ENCODE peak calls at places on chromosome 2, in eight cellular contexts. One of them, this sample, is unnamed.

GRCh38 chr2:62933398-62933917 is 117.2 kb upstream of the OTX1 start:
- DNase-seq in dorsolateral prefrontal cortex: no peak
- DNase-seq in ELF-1: no peak
- DNase-seq in hepatocyte: no peak
- DNase-seq in stimulated activated CD4-positive, alpha-beta T cell treated with anti-CD3 and anti-CD28 coated beads, Interleukin-4, amount 100 ng/mL, for 48 hours: no peak
- DNase-seq in psoas muscle: no peak
- DNase-seq in astrocyte of the spinal cord: no peak
- DNase-seq in RWPE1: no peak
- DNase-seq in this sample: no peak

GRCh38 chr2:71458413-71459083 is 5.2 kb downstream of the DYSF start:
- DNase-seq in psoas muscle: no peak
- DNase-seq in RWPE1: no peak
- DNase-seq in stimulated activated CD4-positive, alpha-beta T cell treated with anti-CD3 and anti-CD28 coated beads, Interleukin-4, amount 100 ng/mL, for 48 hours: no peak
- DNase-seq in ELF-1: peak
- DNase-seq in dorsolateral prefrontal cortex: no peak
- DNase-seq in hepatocyte: no peak
- DNase-seq in astrocyte of the spinal cord: peak
- DNase-seq in this sample: no peak

GRCh38 chr2:175834472-175834871 is 167.6 kb downstream of the LNPK start:
- DNase-seq in psoas muscle: no peak
- DNase-seq in hepatocyte: no peak
- DNase-seq in ELF-1: peak
- DNase-seq in astrocyte of the spinal cord: peak
- DNase-seq in dorsolateral prefrontal cortex: no peak
- DNase-seq in stimulated activated CD4-positive, alpha-beta T cell treated with anti-CD3 and anti-CD28 coated beads, Interleukin-4, amount 100 ng/mL, for 48 hours: no peak
- DNase-seq in RWPE1: no peak
- DNase-seq in this sample: no peak

GRCh38 chr2:98936133-98936916 is at the start of gene CRACDL:
- DNase-seq in ELF-1: peak
- DNase-seq in dorsolateral prefrontal cortex: no peak
- DNase-seq in RWPE1: peak
- DNase-seq in stimulated activated CD4-positive, alpha-beta T cell treated with anti-CD3 and anti-CD28 coated beads, Interleukin-4, amount 100 ng/mL, for 48 hours: no peak
- DNase-seq in hepatocyte: peak
- DNase-seq in astrocyte of the spinal cord: no peak
- DNase-seq in psoas muscle: no peak
- DNase-seq in this sample: no peak

GRCh38 chr2:147623328-147623727 is 221.5 kb upstream of the ACVR2A start:
- DNase-seq in ELF-1: no peak
- DNase-seq in astrocyte of the spinal cord: no peak
- DNase-seq in stimulated activated CD4-positive, alpha-beta T cell treated with anti-CD3 and anti-CD28 coated beads, Interleukin-4, amount 100 ng/mL, for 48 hours: no peak
- DNase-seq in dorsolateral prefrontal cortex: no peak
- DNase-seq in hepatocyte: no peak
- DNase-seq in RWPE1: no peak
- DNase-seq in psoas muscle: no peak
- DNase-seq in this sample: no peak

GRCh38 chr2:217393585-217394032 is 533.7 kb upstream of the TNP1 start:
- DNase-seq in psoas muscle: peak
- DNase-seq in ELF-1: no peak
- DNase-seq in stimulated activated CD4-positive, alpha-beta T cell treated with anti-CD3 and anti-CD28 coated beads, Interleukin-4, amount 100 ng/mL, for 48 hours: no peak
- DNase-seq in dorsolateral prefrontal cortex: no peak
- DNase-seq in RWPE1: peak
- DNase-seq in astrocyte of the spinal cord: peak
- DNase-seq in hepatocyte: peak
- DNase-seq in this sample: no peak

GRCh38 chr2:211982162-211982561 is 556.4 kb downstream of the ERBB4 start:
- DNase-seq in hepatocyte: no peak
- DNase-seq in ELF-1: no peak
- DNase-seq in dorsolateral prefrontal cortex: no peak
- DNase-seq in psoas muscle: no peak
- DNase-seq in RWPE1: no peak
- DNase-seq in stimulated activated CD4-positive, alpha-beta T cell treated with anti-CD3 and anti-CD28 coated beads, Interleukin-4, amount 100 ng/mL, for 48 hours: no peak
- DNase-seq in astrocyte of the spinal cord: peak
- DNase-seq in this sample: no peak

GRCh38 chr2:150626934-150627336 is 139.5 kb upstream of the RND3 start:
- DNase-seq in stimulated activated CD4-positive, alpha-beta T cell treated with anti-CD3 and anti-CD28 coated beads, Interleukin-4, amount 100 ng/mL, for 48 hours: no peak
- DNase-seq in hepatocyte: no peak
- DNase-seq in astrocyte of the spinal cord: no peak
- DNase-seq in dorsolateral prefrontal cortex: no peak
- DNase-seq in ELF-1: no peak
- DNase-seq in psoas muscle: no peak
- DNase-seq in RWPE1: no peak
- DNase-seq in this sample: no peak

GRCh38 chr2:75751360-75751759 is 40.6 kb upstream of the GCFC2 start:
- DNase-seq in RWPE1: no peak
- DNase-seq in stimulated activated CD4-positive, alpha-beta T cell treated with anti-CD3 and anti-CD28 coated beads, Interleukin-4, amount 100 ng/mL, for 48 hours: no peak
- DNase-seq in psoas muscle: no peak
- DNase-seq in ELF-1: no peak
- DNase-seq in dorsolateral prefrontal cortex: no peak
- DNase-seq in hepatocyte: no peak
- DNase-seq in astrocyte of the spinal cord: no peak
- DNase-seq in this sample: no peak

GRCh38 chr2:178747767-178748166 is 59.5 kb downstream of the TTN start:
- DNase-seq in RWPE1: no peak
- DNase-seq in ELF-1: no peak
- DNase-seq in astrocyte of the spinal cord: peak
- DNase-seq in hepatocyte: no peak
- DNase-seq in dorsolateral prefrontal cortex: no peak
- DNase-seq in stimulated activated CD4-positive, alpha-beta T cell treated with anti-CD3 and anti-CD28 coated beads, Interleukin-4, amount 100 ng/mL, for 48 hours: no peak
- DNase-seq in psoas muscle: no peak
- DNase-seq in this sample: no peak

GRCh38 chr2:231676243-231676642 is 32.1 kb upstream of the PTMA start:
- DNase-seq in psoas muscle: no peak
- DNase-seq in stimulated activated CD4-positive, alpha-beta T cell treated with anti-CD3 and anti-CD28 coated beads, Interleukin-4, amount 100 ng/mL, for 48 hours: no peak
- DNase-seq in ELF-1: no peak
- DNase-seq in dorsolateral prefrontal cortex: no peak
- DNase-seq in RWPE1: no peak
- DNase-seq in hepatocyte: no peak
- DNase-seq in astrocyte of the spinal cord: no peak
- DNase-seq in this sample: no peak

GRCh38 chr2:126835811-126836210 is 62.9 kb upstream of the TEX51 start:
- DNase-seq in stimulated activated CD4-positive, alpha-beta T cell treated with anti-CD3 and anti-CD28 coated beads, Interleukin-4, amount 100 ng/mL, for 48 hours: no peak
- DNase-seq in dorsolateral prefrontal cortex: no peak
- DNase-seq in psoas muscle: no peak
- DNase-seq in RWPE1: no peak
- DNase-seq in hepatocyte: no peak
- DNase-seq in ELF-1: no peak
- DNase-seq in astrocyte of the spinal cord: no peak
- DNase-seq in this sample: no peak

GRCh38 chr2:212448698-212449097 is 89.9 kb downstream of the ERBB4 start:
- DNase-seq in dorsolateral prefrontal cortex: no peak
- DNase-seq in ELF-1: no peak
- DNase-seq in RWPE1: no peak
- DNase-seq in astrocyte of the spinal cord: peak
- DNase-seq in psoas muscle: no peak
- DNase-seq in stimulated activated CD4-positive, alpha-beta T cell treated with anti-CD3 and anti-CD28 coated beads, Interleukin-4, amount 100 ng/mL, for 48 hours: no peak
- DNase-seq in hepatocyte: no peak
- DNase-seq in this sample: no peak

GRCh38 chr2:188676012-188676405 is 298.2 kb upstream of the COL3A1 start:
- DNase-seq in stimulated activated CD4-positive, alpha-beta T cell treated with anti-CD3 and anti-CD28 coated beads, Interleukin-4, amount 100 ng/mL, for 48 hours: no peak
- DNase-seq in hepatocyte: no peak
- DNase-seq in dorsolateral prefrontal cortex: no peak
- DNase-seq in ELF-1: no peak
- DNase-seq in RWPE1: no peak
- DNase-seq in astrocyte of the spinal cord: peak
- DNase-seq in psoas muscle: no peak
- DNase-seq in this sample: no peak

GRCh38 chr2:219702796-219703545 is 75.5 kb downstream of the SLC4A3 start:
- DNase-seq in dorsolateral prefrontal cortex: no peak
- DNase-seq in RWPE1: peak
- DNase-seq in psoas muscle: no peak
- DNase-seq in hepatocyte: peak
- DNase-seq in stimulated activated CD4-positive, alpha-beta T cell treated with anti-CD3 and anti-CD28 coated beads, Interleukin-4, amount 100 ng/mL, for 48 hours: no peak
- DNase-seq in astrocyte of the spinal cord: no peak
- DNase-seq in ELF-1: no peak
- DNase-seq in this sample: no peak

GRCh38 chr2:65227471-65228248 is at the start of gene ACTR2:
- DNase-seq in ELF-1: peak
- DNase-seq in psoas muscle: peak
- DNase-seq in astrocyte of the spinal cord: peak
- DNase-seq in dorsolateral prefrontal cortex: peak
- DNase-seq in RWPE1: peak
- DNase-seq in hepatocyte: peak
- DNase-seq in stimulated activated CD4-positive, alpha-beta T cell treated with anti-CD3 and anti-CD28 coated beads, Interleukin-4, amount 100 ng/mL, for 48 hours: peak
- DNase-seq in this sample: peak

GRCh38 chr2:104599802-104600510 is 254.0 kb upstream of the POU3F3 start:
- DNase-seq in RWPE1: peak
- DNase-seq in ELF-1: no peak
- DNase-seq in stimulated activated CD4-positive, alpha-beta T cell treated with anti-CD3 and anti-CD28 coated beads, Interleukin-4, amount 100 ng/mL, for 48 hours: no peak
- DNase-seq in hepatocyte: peak
- DNase-seq in dorsolateral prefrontal cortex: no peak
- DNase-seq in astrocyte of the spinal cord: peak
- DNase-seq in psoas muscle: no peak
- DNase-seq in this sample: no peak

GRCh38 chr2:98869272-98869641 is 66.8 kb downstream of the CRACDL start:
- DNase-seq in RWPE1: peak
- DNase-seq in ELF-1: peak
- DNase-seq in hepatocyte: no peak
- DNase-seq in astrocyte of the spinal cord: no peak
- DNase-seq in psoas muscle: no peak
- DNase-seq in stimulated activated CD4-positive, alpha-beta T cell treated with anti-CD3 and anti-CD28 coated beads, Interleukin-4, amount 100 ng/mL, for 48 hours: no peak
- DNase-seq in dorsolateral prefrontal cortex: no peak
- DNase-seq in this sample: no peak

GRCh38 chr2:170886391-170886790 is 42.7 kb upstream of the GORASP2 start:
- DNase-seq in hepatocyte: no peak
- DNase-seq in dorsolateral prefrontal cortex: no peak
- DNase-seq in ELF-1: no peak
- DNase-seq in stimulated activated CD4-positive, alpha-beta T cell treated with anti-CD3 and anti-CD28 coated beads, Interleukin-4, amount 100 ng/mL, for 48 hours: no peak
- DNase-seq in RWPE1: peak
- DNase-seq in psoas muscle: no peak
- DNase-seq in astrocyte of the spinal cord: peak
- DNase-seq in this sample: no peak

GRCh38 chr2:239239607-239240479 is 161.0 kb downstream of the HDAC4 start:
- DNase-seq in astrocyte of the spinal cord: no peak
- DNase-seq in dorsolateral prefrontal cortex: peak
- DNase-seq in ELF-1: no peak
- DNase-seq in RWPE1: no peak
- DNase-seq in hepatocyte: no peak
- DNase-seq in stimulated activated CD4-positive, alpha-beta T cell treated with anti-CD3 and anti-CD28 coated beads, Interleukin-4, amount 100 ng/mL, for 48 hours: no peak
- DNase-seq in psoas muscle: no peak
- DNase-seq in this sample: no peak

GRCh38 chr2:238686223-238686622 is 161.7 kb upstream of the TWIST2 start:
- DNase-seq in stimulated activated CD4-positive, alpha-beta T cell treated with anti-CD3 and anti-CD28 coated beads, Interleukin-4, amount 100 ng/mL, for 48 hours: no peak
- DNase-seq in dorsolateral prefrontal cortex: no peak
- DNase-seq in astrocyte of the spinal cord: no peak
- DNase-seq in RWPE1: no peak
- DNase-seq in hepatocyte: no peak
- DNase-seq in ELF-1: no peak
- DNase-seq in psoas muscle: no peak
- DNase-seq in this sample: no peak

GRCh38 chr2:19736191-19736831 is 165.5 kb downstream of the TTC32 start:
- DNase-seq in astrocyte of the spinal cord: peak
- DNase-seq in RWPE1: no peak
- DNase-seq in dorsolateral prefrontal cortex: no peak
- DNase-seq in stimulated activated CD4-positive, alpha-beta T cell treated with anti-CD3 and anti-CD28 coated beads, Interleukin-4, amount 100 ng/mL, for 48 hours: no peak
- DNase-seq in hepatocyte: no peak
- DNase-seq in psoas muscle: peak
- DNase-seq in ELF-1: no peak
- DNase-seq in this sample: no peak

GRCh38 chr2:73256618-73256922 is 22.5 kb downstream of the CCT7 start:
- DNase-seq in psoas muscle: no peak
- DNase-seq in hepatocyte: no peak
- DNase-seq in stimulated activated CD4-positive, alpha-beta T cell treated with anti-CD3 and anti-CD28 coated beads, Interleukin-4, amount 100 ng/mL, for 48 hours: no peak
- DNase-seq in dorsolateral prefrontal cortex: no peak
- DNase-seq in astrocyte of the spinal cord: no peak
- DNase-seq in ELF-1: no peak
- DNase-seq in RWPE1: no peak
- DNase-seq in this sample: no peak

GRCh38 chr2:37020212-37020886 is 54.0 kb upstream of the STRN start:
- DNase-seq in dorsolateral prefrontal cortex: no peak
- DNase-seq in psoas muscle: peak
- DNase-seq in ELF-1: peak
- DNase-seq in hepatocyte: peak
- DNase-seq in stimulated activated CD4-positive, alpha-beta T cell treated with anti-CD3 and anti-CD28 coated beads, Interleukin-4, amount 100 ng/mL, for 48 hours: no peak
- DNase-seq in astrocyte of the spinal cord: peak
- DNase-seq in RWPE1: no peak
- DNase-seq in this sample: no peak

GRCh38 chr2:204897561-204897960 is 352.3 kb downstream of the PARD3B start:
- DNase-seq in stimulated activated CD4-positive, alpha-beta T cell treated with anti-CD3 and anti-CD28 coated beads, Interleukin-4, amount 100 ng/mL, for 48 hours: no peak
- DNase-seq in dorsolateral prefrontal cortex: no peak
- DNase-seq in RWPE1: no peak
- DNase-seq in ELF-1: no peak
- DNase-seq in hepatocyte: no peak
- DNase-seq in psoas muscle: no peak
- DNase-seq in astrocyte of the spinal cord: no peak
- DNase-seq in this sample: no peak

This sample was measured in frontal cortex.